ENCODE peak calls at places on chromosomes 12 and 14, in four cellular contexts. T, V, U and A are unnamed samples.

GRCh38 chr12:46303039-46303666 is 34.3 kb upstream of the SLC38A1 start:
- DNase-seq in T (no peak), U (peak; percentile 47), V (peak; percentile 52), A (peak; percentile 41)

GRCh38 chr14:78747809-78748208 is 577.6 kb downstream of the NRXN3 start:
- DNase-seq in V (no peak), T (no peak), U (no peak), A (no peak)

GRCh38 chr12:94571556-94571955 is 78.8 kb downstream of the TMCC3 start:
- DNase-seq in V (peak; percentile 95), T (no peak), U (peak; percentile 44), A (peak; percentile 18)

GRCh38 chr12:127548123-127548553 is 718.8 kb upstream of the TMEM132C start:
- DNase-seq in V (peak; percentile 44), U (no peak), T (no peak), A (no peak)

GRCh38 chr12:40986031-40986430 is 202.1 kb upstream of the PDZRN4 start:
- DNase-seq in U (no peak), V (no peak), T (no peak), A (no peak)

GRCh38 chr12:105330283-105330937 is at the start of gene C12orf75:
- DNase-seq in V (peak; percentile 59), U (peak; percentile 89), T (peak; percentile 81), A (peak; percentile 85)

GRCh38 chr14:54252072-54252730 is 144.6 kb upstream of the CDKN3 start:
- DNase-seq in T (no peak), V (peak; percentile 97), U (no peak), A (peak; percentile 51)

GRCh38 chr12:67669925-67670631 is 21.5 kb downstream of the DYRK2 start:
- DNase-seq in V (no peak), U (no peak), T (no peak), A (no peak)

GRCh38 chr14:100822921-100823320 is 3.0 kb upstream of the MEG3 start:
- DNase-seq in U (no peak), T (peak; percentile 60), V (no peak), A (peak; percentile 78)

GRCh38 chr12:80040075-80040738 is 59.1 kb upstream of the OTOGL start:
- DNase-seq in U (no peak), T (no peak), V (no peak), A (no peak)

GRCh38 chr12:10249690-10250455 is 37.2 kb downstream of the GABARAPL1 start:
- DNase-seq in T (no peak), V (no peak), U (no peak), A (peak; percentile 72)

GRCh38 chr12:68310370-68310769 is 21.8 kb downstream of the MDM1 start:
- DNase-seq in T (no peak), V (no peak), U (no peak), A (peak; percentile 68)

GRCh38 chr12:74899031-74899829 is 310.4 kb downstream of the KCNC2 start:
- DNase-seq in T (no peak), V (peak; percentile 26), U (peak; percentile 2), A (no peak)

GRCh38 chr12:52555577-52555976 is 2.6 kb upstream of the KRT71 start:
- DNase-seq in U (no peak), V (no peak), T (no peak), A (no peak)

GRCh38 chr12:93667672-93668071 is 9.5 kb upstream of the CRADD start:
- DNase-seq in T (no peak), V (no peak), U (no peak), A (no peak)

GRCh38 chr14:104639889-104640548 is 35.4 kb upstream of the TMEM179 start:
- DNase-seq in V (peak; percentile 4), T (peak; percentile 82), U (peak; percentile 85), A (peak; percentile 78)